ENCODE peak calls at places on chromosomes 7 and 10, in four cellular contexts. S is HEK293T, O is GM12878, V is K562. A is an unnamed sample.

GRCh38 chr10:124827474-124827873 is 25.9 kb downstream of the ABRAXAS2 start:
- DNase-seq in S (peak; percentile 32), O (no peak), V (peak; percentile 13), A (peak; percentile 5)

GRCh38 chr10:75019360-75019759 is 92.1 kb upstream of the SAMD8 start:
- DNase-seq in S (no peak), O (no peak), V (no peak), A (no peak)

GRCh38 chr10:26448292-26448691 is 10.2 kb downstream of the APBB1IP start:
- DNase-seq in S (no peak), O (no peak), V (no peak), A (no peak)

GRCh38 chr7:68276725-68277124 is 1280.1 kb downstream of the TYW1 start:
- DNase-seq in S (no peak), O (no peak), V (no peak), A (no peak)

GRCh38 chr10:21523007-21523406 is 2.5 kb downstream of the SKIDA1 start:
- DNase-seq in S (no peak), O (no peak), V (no peak), A (no peak)

GRCh38 chr7:46603296-46603701 is 682.2 kb upstream of the IGFBP3 start:
- DNase-seq in S (no peak), O (no peak), V (no peak), A (no peak)

GRCh38 chr7:114048386-114049235 is 129.8 kb upstream of the PPP1R3A start:
- DNase-seq in S (peak; percentile 6), O (no peak), V (peak; percentile 13), A (peak; percentile 12)

GRCh38 chr10:22475857-22476600 is 130.7 kb downstream of the SPAG6 start:
- DNase-seq in S (no peak), O (no peak), V (no peak), A (no peak)

GRCh38 chr10:103197177-103197576 is 4.1 kb upstream of the NT5C2 start:
- DNase-seq in S (no peak), O (no peak), V (peak; percentile 70), A (peak; percentile 78)

GRCh38 chr10:59905066-59905734 is 1.2 kb downstream of the CCDC6 start:
- DNase-seq in S (peak; percentile 28), O (no peak), V (no peak), A (no peak)

GRCh38 chr7:131638641-131639430 is 82.4 kb upstream of the PODXL start:
- DNase-seq in S (no peak), O (no peak), V (no peak), A (no peak)

GRCh38 chr10:32367793-32368453 is 21.0 kb upstream of the EPC1 start:
- DNase-seq in S (peak; percentile 34), O (no peak), V (peak; percentile 50), A (peak; percentile 54)

GRCh38 chr10:92470026-92470425 is 103.9 kb downstream of the IDE start:
- DNase-seq in S (no peak), O (no peak), V (no peak), A (no peak)

GRCh38 chr7:132464740-132465139 is 111.5 kb downstream of the PLXNA4 start:
- DNase-seq in S (no peak), O (no peak), V (no peak), A (no peak)

GRCh38 chr10:63634488-63635090 is 113.4 kb downstream of the REEP3 start:
- DNase-seq in S (no peak), O (no peak), V (no peak), A (no peak)

GRCh38 chr7:140003913-140004382 is 58.8 kb downstream of the PARP12 start:
- DNase-seq in S (peak; percentile 73), O (peak; percentile 16), V (peak; percentile 81), A (peak; percentile 43)

GRCh38 chr7:18354686-18355085 is 140.9 kb upstream of the HDAC9 start:
- DNase-seq in S (no peak), O (no peak), V (no peak), A (no peak)

GRCh38 chr7:69861233-69861632 is 263.0 kb downstream of the AUTS2 start:
- DNase-seq in S (no peak), O (no peak), V (no peak), A (no peak)

GRCh38 chr7:126657599-126658358 is 595.0 kb downstream of the GRM8 start:
- DNase-seq in S (no peak), O (peak; percentile 77), V (no peak), A (peak; percentile 10)

GRCh38 chr7:120615703-120616102 is 242.2 kb downstream of the TSPAN12 start:
- DNase-seq in S (no peak), O (peak; percentile 17), V (no peak), A (no peak)

GRCh38 chr7:699260-700170 is 27.0 kb upstream of the DNAAF5 start:
- DNase-seq in S (no peak), O (no peak), V (peak; percentile 48), A (no peak)

GRCh38 chr7:108592633-108593277 is 23.1 kb downstream of the DNAJB9 start:
- DNase-seq in S (peak; percentile 10), O (no peak), V (peak; percentile 60), A (no peak)

GRCh38 chr7:52689912-52690311 is 345.5 kb upstream of the POM121L12 start:
- DNase-seq in S (no peak), O (no peak), V (no peak), A (no peak)

GRCh38 chr7:129193892-129194291 is 5.5 kb downstream of the SMO start:
- DNase-seq in S (no peak), O (no peak), V (no peak), A (no peak)

GRCh38 chr7:139362302-139362701 is 2.6 kb downstream of the LUC7L2 start:
- DNase-seq in S (peak; percentile 30), O (no peak), V (peak; percentile 47), A (no peak)

GRCh38 chr10:122207596-122207995 is 63.5 kb upstream of the BTBD16 start:
- DNase-seq in S (no peak), O (no peak), V (no peak), A (no peak)

GRCh38 chr7:11607676-11608075 is 224.3 kb downstream of the THSD7A start:
- DNase-seq in S (no peak), O (no peak), V (no peak), A (no peak)

GRCh38 chr10:28317735-28318134 is 14.9 kb upstream of the MPP7 start:
- DNase-seq in S (no peak), O (no peak), V (no peak), A (no peak)

GRCh38 chr10:104680467-104681401 is 39.6 kb downstream of the SORCS3 start:
- DNase-seq in S (no peak), O (no peak), V (no peak), A (no peak)

GRCh38 chr10:125977206-125977605 is 80.8 kb downstream of the FANK1 start:
- DNase-seq in S (no peak), O (no peak), V (peak; percentile 7), A (no peak)

DNA sequence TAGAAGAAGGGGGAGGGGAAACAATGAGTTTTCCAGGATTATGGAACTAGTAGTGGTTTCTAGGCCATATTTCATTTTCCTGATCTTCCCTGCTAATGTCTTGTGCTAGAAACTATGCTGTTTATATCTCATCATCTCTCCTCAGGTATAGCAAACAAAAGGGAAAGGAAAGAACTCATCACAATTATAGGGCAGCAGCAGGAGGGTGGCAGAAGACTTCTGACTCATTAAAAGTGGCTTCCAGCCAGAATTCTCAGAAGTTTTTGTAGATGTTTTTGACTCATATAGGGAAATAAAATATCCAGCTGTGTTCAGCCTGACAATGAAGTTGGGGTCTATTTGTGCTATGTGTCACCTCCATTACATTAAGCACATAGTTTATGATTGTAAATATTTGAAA is 6.5 kb downstream of the AHR start:
- DNase-seq in S (no peak), O (no peak), V (no peak), A (no peak)
- TF ChIP-seq FOXK2 in S (no peak), O (no peak), V (no peak), A (no peak)

GRCh38 chr10:114995468-114995867 is 57.5 kb downstream of the TRUB1 start:
- DNase-seq in S (no peak), O (no peak), V (no peak), A (no peak)
- TF ChIP-seq SP1 in S (no peak), O (no peak), V (no peak), A (no peak)

DNA sequence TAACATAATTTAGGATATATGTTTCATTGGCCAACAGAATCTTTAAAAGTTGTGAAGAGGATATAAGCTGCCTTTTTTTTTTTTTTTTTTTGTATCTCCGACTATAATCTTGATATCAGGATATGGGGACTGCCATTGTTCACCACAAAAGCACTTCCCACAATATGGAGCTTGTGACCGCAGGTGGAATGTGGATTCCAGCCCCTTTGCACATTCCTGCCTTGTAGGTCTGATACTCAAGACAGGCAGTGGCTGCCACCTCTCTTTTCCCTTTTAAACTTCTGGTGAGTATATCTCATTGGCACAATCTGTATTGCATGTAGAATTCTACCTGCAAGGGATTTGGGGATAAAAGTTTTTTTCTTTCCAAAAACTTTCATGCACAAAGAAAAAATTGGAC is 272.7 kb upstream of the VWC2 start:
- DNase-seq in S (no peak), O (no peak), V (no peak), A (no peak)
- TF ChIP-seq FOXK2 in S (no peak), O (no peak), V (no peak), A (no peak)

GRCh38 chr10:34766256-34766580 is 48.9 kb downstream of the PARD3 start:
- DNase-seq in S (no peak), O (no peak), V (no peak), A (no peak)
- TF ChIP-seq SP1 in S (no peak), O (no peak), V (no peak), A (no peak)

DNA sequence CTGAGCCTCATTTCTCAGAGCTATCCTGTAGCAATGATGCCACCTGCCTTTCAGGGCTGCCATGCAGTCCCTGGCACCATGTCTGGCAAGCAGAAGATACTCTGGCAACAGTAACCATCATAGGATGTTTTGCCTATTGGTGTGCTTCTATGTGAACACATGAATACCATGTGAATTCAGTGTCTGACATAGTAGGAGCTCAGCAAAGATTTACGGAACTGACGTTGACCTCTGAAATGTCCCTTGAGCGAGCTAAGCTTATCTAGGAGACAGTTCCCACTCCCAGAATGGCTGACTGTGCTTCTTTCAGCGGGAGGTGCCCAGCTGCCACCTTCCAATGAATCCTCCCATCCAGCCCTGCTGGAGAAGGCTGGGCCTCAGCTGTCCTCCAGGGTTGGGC is 71.2 kb upstream of the LRRC18 start:
- DNase-seq in S (no peak), O (no peak), V (no peak), A (no peak)
- TF ChIP-seq FOXK2 in S (no peak), O (no peak), V (no peak), A (no peak)

GRCh38 chr7:157505646-157506045 is 168.8 kb downstream of the DNAJB6 start:
- DNase-seq in S (no peak), O (no peak), V (no peak), A (no peak)

GRCh38 chr7:157507987-157508386 is 171.2 kb downstream of the DNAJB6 start:
- DNase-seq in S (no peak), O (no peak), V (no peak), A (no peak)

GRCh38 chr7:157509226-157509625 is 172.4 kb downstream of the DNAJB6 start:
- DNase-seq in S (no peak), O (no peak), V (no peak), A (no peak)

GRCh38 chr7:157508477-157508881 is 171.7 kb downstream of the DNAJB6 start:
- DNase-seq in S (no peak), O (no peak), V (no peak), A (no peak)

GRCh38 chr7:157506268-157506667 is 169.5 kb downstream of the DNAJB6 start:
- DNase-seq in S (no peak), O (no peak), V (no peak), A (no peak)
- TF ChIP-seq SP1 in S (no peak), O (no peak), V (no peak), A (no peak)

DNA sequence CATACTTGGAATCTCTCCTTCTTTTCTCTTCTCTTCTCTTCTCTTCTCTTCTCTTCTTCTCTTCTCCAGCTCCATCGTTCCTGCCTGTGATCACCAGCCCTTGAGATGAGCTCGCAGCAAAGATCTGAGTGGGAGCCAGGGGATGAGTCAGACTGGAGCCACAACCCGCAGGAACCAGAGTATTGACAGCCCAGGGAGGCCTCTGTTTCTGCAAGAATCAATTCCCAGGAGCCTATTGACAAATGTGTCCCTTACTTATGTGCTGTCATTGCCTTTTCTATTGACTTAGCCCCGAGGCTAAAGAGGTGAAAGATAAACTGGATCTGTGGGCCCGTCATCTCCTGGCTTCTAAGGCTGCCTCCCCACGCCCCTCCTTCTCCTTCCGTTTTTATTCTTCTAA is 13.1 kb upstream of the HABP2 start:
- DNase-seq in S (no peak), O (no peak), V (no peak), A (no peak)
- TF ChIP-seq FOXK2 in S (no peak), O (no peak), V (no peak), A (no peak)

A was measured in HepG2.